ENCODE peak calls at places on chromosomes 2 and 18, in five cellular contexts. Q is GM10248, J is WTC11, F is PC-3, M is endothelial cell. E is an unnamed sample.
A peak's percentile ranks its signal among the peaks of the same experiment; 100 is the strongest.

GRCh38 chr2:238287702-238288649 is at the start of gene PER2:
- DNase-seq in Q (peak; percentile 46), F (peak; percentile 78), M (peak; percentile 49), J (peak; percentile 60), E (peak; percentile 23)

GRCh38 chr2:17747684-17748452 is 5.7 kb downstream of the SMC6 start:
- DNase-seq in Q (no peak), M (no peak), J (no peak), F (peak; percentile 64), E (no peak)

GRCh38 chr18:70195852-70196434 is 9.5 kb downstream of the RTTN start:
- DNase-seq in M (peak; percentile 18), Q (peak; percentile 21), J (peak; percentile 10), F (peak; percentile 76), E (no peak)

GRCh38 chr2:233479616-233480489 is 86.7 kb downstream of the USP40 start:
- DNase-seq in F (no peak), J (no peak), M (no peak), Q (no peak), E (no peak)

GRCh38 chr2:19667536-19667949 is 234.2 kb downstream of the TTC32 start:
- DNase-seq in F (no peak), J (no peak), Q (no peak), M (no peak), E (no peak)

GRCh38 chr2:64913357-64913869 is 75.8 kb upstream of the SLC1A4 start:
- DNase-seq in M (no peak), Q (no peak), J (peak; percentile 63), F (peak; percentile 48), E (no peak)

GRCh38 chr2:96110621-96111256 is 5.6 kb downstream of the ADRA2B start:
- DNase-seq in Q (no peak), J (peak; percentile 11), F (no peak), M (no peak), E (peak; percentile 9)

GRCh38 chr18:46322411-46322891 is 218.3 kb downstream of the HAUS1 start:
- DNase-seq in J (no peak), F (peak; percentile 77), M (no peak), Q (no peak), E (no peak)

GRCh38 chr2:98702127-98702802 is 28.7 kb downstream of the MGAT4A start:
- DNase-seq in M (no peak), J (no peak), Q (no peak), F (no peak), E (no peak)

GRCh38 chr2:202114798-202115197 is 41.7 kb downstream of the KIAA2012 start:
- DNase-seq in M (no peak), J (no peak), Q (no peak), F (no peak), E (no peak)

GRCh38 chr2:95728878-95729511 is 137.2 kb downstream of the TRIM43 start:
- DNase-seq in M (peak; percentile 67), J (peak; percentile 63), F (peak; percentile 92), Q (peak; percentile 34), E (no peak)

GRCh38 chr2:158726906-158727592 is 68.1 kb upstream of the DAPL1 start:
- DNase-seq in F (no peak), M (no peak), Q (no peak), J (no peak), E (no peak)

GRCh38 chr2:39256040-39256439 is 12.3 kb upstream of the CDKL4 start:
- DNase-seq in J (no peak), M (no peak), Q (no peak), F (no peak), E (no peak)

GRCh38 chr2:121694398-121695178 is 42.1 kb downstream of the NIFK start:
- DNase-seq in F (peak; percentile 43), M (no peak), Q (no peak), J (no peak), E (no peak)

GRCh38 chr2:126748929-126749518 is 93.1 kb downstream of the GYPC start:
- DNase-seq in M (no peak), F (no peak), J (no peak), Q (no peak), E (no peak)

GRCh38 chr2:126748188-126748760 is 92.3 kb downstream of the GYPC start:
- DNase-seq in F (no peak), Q (no peak), M (no peak), J (no peak), E (no peak)

GRCh38 chr2:126750506-126750905 is 94.5 kb downstream of the GYPC start:
- DNase-seq in J (no peak), M (no peak), Q (no peak), F (no peak), E (no peak)

GRCh38 chr2:126751477-126751876 is 95.5 kb downstream of the GYPC start:
- DNase-seq in J (no peak), F (no peak), M (no peak), Q (no peak), E (no peak)

GRCh38 chr2:126749537-126749936 is 93.6 kb downstream of the GYPC start:
- DNase-seq in J (no peak), Q (no peak), F (no peak), M (peak; percentile 29), E (no peak)
- TF ChIP-seq CTCF in J (no peak), Q (no peak), F (no peak), M (no peak), E (no peak)

GRCh38 chr2:199606193-199606780 is 148.5 kb upstream of the SATB2 start:
- DNase-seq in F (peak; percentile 13), J (no peak), Q (no peak), M (no peak), E (no peak)
- TF ChIP-seq CTCF in F (peak; percentile 44), J (no peak), Q (no peak), M (no peak), E (no peak)

GRCh38 chr2:37142546-37142945 is 14.2 kb downstream of the EIF2AK2 start:
- DNase-seq in F (no peak), M (no peak), J (no peak), Q (no peak), E (no peak)
- TF ChIP-seq CTCF in F (peak; percentile 25), M (peak; percentile 25), J (no peak), Q (no peak), E (no peak)

GRCh38 chr2:2234398-2234797 is 96.7 kb downstream of the MYT1L start:
- DNase-seq in F (no peak), M (no peak), Q (no peak), J (no peak), E (no peak)
- TF ChIP-seq CTCF in F (no peak), M (no peak), Q (no peak), J (no peak), E (no peak)

DNA sequence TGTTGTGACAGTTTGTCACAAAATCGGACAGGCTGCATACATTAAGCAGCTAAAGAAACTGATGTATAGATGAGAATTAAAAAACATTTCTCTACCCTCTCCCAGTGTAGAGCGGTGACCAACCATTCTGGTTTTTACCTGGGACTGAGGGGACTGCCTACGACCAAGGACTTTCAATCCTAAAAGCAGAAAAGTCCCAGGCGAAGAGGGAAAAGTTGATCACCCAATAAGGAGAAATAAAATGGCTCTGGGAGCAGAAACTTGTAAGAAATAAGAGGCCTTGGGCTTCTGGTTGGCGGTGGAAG is 30.9 kb upstream of the YPEL5 start:
- DNase-seq in J (no peak), F (no peak), M (no peak), Q (no peak), E (no peak)
- TF ChIP-seq CTCF in J (no peak), F (peak; percentile 5), M (peak; percentile 55), Q (no peak), E (no peak)

DNA sequence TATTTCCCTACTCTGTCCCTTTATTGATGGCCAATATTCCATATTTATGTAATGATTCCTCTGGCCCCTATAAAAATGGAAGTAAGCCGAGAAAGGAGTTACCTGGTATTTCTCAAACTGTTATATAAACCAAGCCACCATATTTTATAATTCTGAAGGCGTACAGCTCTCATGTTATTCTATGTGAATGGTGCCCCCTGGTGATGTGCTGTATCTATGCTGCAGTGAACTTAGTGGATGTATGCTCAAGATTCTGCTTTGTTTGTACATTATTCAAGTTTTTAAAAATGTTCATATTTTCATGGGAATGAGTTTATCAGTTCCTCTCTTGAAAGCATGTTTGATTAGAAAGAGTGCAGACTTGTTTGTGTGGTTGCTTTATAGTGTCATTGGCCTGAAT is 194.5 kb upstream of the LRRTM1 start:
- DNase-seq in J (peak; percentile 17), F (peak; percentile 56), M (peak; percentile 52), Q (no peak), E (no peak)
- TF ChIP-seq CTCF in J (no peak), F (peak; percentile 85), M (peak; percentile 53), Q (peak; percentile 42), E (no peak)

DNA sequence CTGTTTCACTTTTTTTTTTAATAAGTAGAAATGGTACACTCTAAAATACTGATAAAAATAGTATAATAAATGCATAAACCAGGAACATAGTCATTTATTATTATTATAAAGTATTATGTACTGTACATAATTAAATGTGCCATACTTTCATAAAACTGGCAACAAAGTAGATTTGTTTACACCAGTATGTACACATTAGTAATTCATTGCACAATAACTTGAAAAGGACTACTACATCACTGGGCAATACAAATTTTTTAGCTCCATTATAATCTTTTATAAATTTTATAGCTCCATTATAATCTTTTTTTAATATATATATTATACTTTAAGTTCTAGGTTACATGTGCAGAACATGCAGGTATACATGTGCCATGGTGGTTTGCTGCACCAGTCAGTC is 636.5 kb downstream of the CNTNAP5 start:
- DNase-seq in F (no peak), M (no peak), Q (no peak), J (no peak), E (no peak)
- TF ChIP-seq CTCF in F (no peak), M (no peak), Q (no peak), J (no peak), E (no peak)

GRCh38 chr2:190634381-190634780 is 14.5 kb upstream of the NAB1 start:
- DNase-seq in Q (no peak), J (no peak), M (no peak), F (no peak), E (no peak)

GRCh38 chr2:190637903-190638618 is 10.8 kb upstream of the NAB1 start:
- DNase-seq in F (no peak), M (no peak), J (no peak), Q (no peak), E (no peak)

GRCh38 chr2:190637331-190637734 is 11.6 kb upstream of the NAB1 start:
- DNase-seq in M (no peak), J (no peak), F (no peak), Q (no peak), E (no peak)

GRCh38 chr2:190636362-190636761 is 12.5 kb upstream of the NAB1 start:
- DNase-seq in Q (no peak), J (no peak), M (no peak), F (peak; percentile 73), E (no peak)

DNA sequence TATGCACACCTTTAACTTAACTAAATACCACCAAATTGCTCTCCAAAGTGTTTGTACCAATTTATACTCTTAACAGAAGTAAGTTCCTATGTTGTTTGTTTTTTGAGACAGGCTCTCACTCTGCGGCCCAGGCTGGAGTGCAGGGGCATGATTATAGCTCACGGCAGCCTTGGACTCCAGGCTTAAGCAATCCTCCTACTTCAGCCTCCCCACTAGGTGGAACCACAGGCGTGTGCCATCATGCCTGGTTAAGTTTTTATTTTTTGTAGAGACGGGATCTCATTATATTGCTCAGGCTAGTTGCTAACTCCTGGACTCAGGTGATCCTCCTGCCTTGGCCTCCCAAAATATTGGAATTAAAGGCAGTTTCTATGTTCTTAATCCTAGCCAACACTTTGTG is 13.1 kb upstream of the NAB1 start:
- DNase-seq in Q (no peak), F (no peak), M (no peak), J (no peak), E (no peak)
- TF ChIP-seq CTCF in Q (peak; percentile 13), F (peak; percentile 42), M (no peak), J (no peak), E (no peak)

E was measured in activated B cell treated with CpG ODN at 0.5 μM for 24 hours.